ENCODE peak calls at places on chromosomes 13 and 19, in nine cellular contexts. X is CD4-positive, alpha-beta T cell; U is posterior cingulate gyrus; B is fibroblast of mammary gland; O is ascending aorta; R is stimulated activated CD8-positive, alpha-beta memory T cell treated with anti-CD3 and anti-CD28 coated beads, Interleukin-2, amount 100 ng/mL, for 48 hours; W is glutamatergic neuron; A is choroid plexus epithelial cell; Q is NCI-H524 treated with DMSO at 0.1 percent for 48 hours. V is an unnamed sample.

GRCh38 chr19:15529774-15530372 is 21.5 kb downstream of the CYP4F22 start:
- DNase-seq in X (no peak), U (no peak), B (peak), O (no peak), R (no peak), W (no peak), A (no peak), Q (no peak), V (peak)

GRCh38 chr19:35204799-35205732 is 23.5 kb downstream of the FAM187B start:
- DNase-seq in X (no peak), U (no peak), B (no peak), O (no peak), R (no peak), W (no peak), A (no peak), Q (no peak), V (no peak)

GRCh38 chr19:48368942-48369341 is 4.8 kb downstream of the SYNGR4 start:
- DNase-seq in X (no peak), U (no peak), B (no peak), O (no peak), R (no peak), W (peak), A (no peak), Q (peak), V (no peak)

GRCh38 chr19:607301-608154 is 17.8 kb downstream of the HCN2 start:
- DNase-seq in X (no peak), U (no peak), B (no peak), O (no peak), R (no peak), W (no peak), A (no peak), Q (no peak), V (no peak)

GRCh38 chr13:44401577-44401976 is 28.0 kb downstream of the SERP2 start:
- DNase-seq in X (no peak), U (no peak), B (no peak), O (peak), R (no peak), W (no peak), A (no peak), Q (no peak), V (no peak)

GRCh38 chr13:95411641-95412040 is 110.4 kb upstream of the ABCC4 start:
- DNase-seq in X (no peak), U (no peak), B (peak), O (no peak), R (no peak), W (no peak), A (no peak), Q (no peak), V (no peak)

GRCh38 chr13:65264066-65264465 is 1966.1 kb downstream of the PCDH9 start:
- DNase-seq in X (no peak), U (no peak), B (no peak), O (no peak), R (no peak), W (no peak), A (no peak), Q (no peak), V (no peak)

GRCh38 chr13:47117268-47117667 is 220.4 kb upstream of the HTR2A start:
- DNase-seq in X (no peak), U (no peak), B (peak), O (no peak), R (no peak), W (no peak), A (peak), Q (no peak), V (peak)

GRCh38 chr19:10887616-10888367 is 16.4 kb downstream of the CARM1 start:
- DNase-seq in X (no peak), U (no peak), B (no peak), O (no peak), R (no peak), W (no peak), A (no peak), Q (no peak), V (no peak)

GRCh38 chr13:113192902-113193301 is 15.6 kb downstream of the PCID2 start:
- DNase-seq in X (no peak), U (no peak), B (peak), O (no peak), R (no peak), W (no peak), A (peak), Q (no peak), V (peak)

GRCh38 chr13:112596220-112596619 is 8.3 kb upstream of the TUBGCP3 start:
- DNase-seq in X (no peak), U (no peak), B (no peak), O (no peak), R (no peak), W (no peak), A (peak), Q (no peak), V (no peak)

GRCh38 chr13:40026174-40026585 is 370.7 kb downstream of the COG6 start:
- DNase-seq in X (no peak), U (no peak), B (peak), O (no peak), R (peak), W (no peak), A (peak), Q (no peak), V (peak)

GRCh38 chr19:821976-822773 is 420 bp upstream of the PLPPR3 start:
- DNase-seq in X (no peak), U (no peak), B (no peak), O (no peak), R (no peak), W (peak), A (no peak), Q (no peak), V (no peak)

GRCh38 chr13:40116008-40116407 is 460.5 kb downstream of the COG6 start:
- DNase-seq in X (no peak), U (no peak), B (peak), O (peak), R (no peak), W (no peak), A (peak), Q (no peak), V (peak)

GRCh38 chr19:38734426-38735256 is 9.6 kb downstream of the CAPN12 start:
- DNase-seq in X (no peak), U (no peak), B (no peak), O (peak), R (no peak), W (peak), A (peak), Q (no peak), V (no peak)

GRCh38 chr19:50486823-50487515 is 10.3 kb upstream of the GARIN5A start:
- DNase-seq in X (peak), U (peak), B (peak), O (no peak), R (peak), W (peak), A (peak), Q (no peak), V (peak)

GRCh38 chr19:18589380-18590272 is 1.0 kb downstream of the REX1BD start:
- DNase-seq in X (peak), U (no peak), B (peak), O (peak), R (peak), W (peak), A (peak), Q (no peak), V (peak)

GRCh38 chr13:67267136-67267535 is 37.0 kb upstream of the PCDH9 start:
- DNase-seq in X (no peak), U (no peak), B (peak), O (no peak), R (no peak), W (no peak), A (peak), Q (no peak), V (peak)

GRCh38 chr19:12664406-12665280 is 1.9 kb downstream of the MAN2B1 start:
- DNase-seq in X (no peak), U (no peak), B (peak), O (no peak), R (no peak), W (no peak), A (no peak), Q (no peak), V (no peak)

GRCh38 chr19:6750062-6750461 is 10.6 kb downstream of the TRIP10 start:
- DNase-seq in X (no peak), U (no peak), B (peak), O (no peak), R (no peak), W (no peak), A (no peak), Q (no peak), V (peak)

GRCh38 chr13:41645313-41645712 is 188.0 kb downstream of the RGCC start:
- DNase-seq in X (no peak), U (no peak), B (peak), O (peak), R (no peak), W (no peak), A (peak), Q (no peak), V (peak)

GRCh38 chr19:40807147-40808020 is 8.4 kb downstream of the EGLN2 start:
- DNase-seq in X (no peak), U (no peak), B (no peak), O (no peak), R (no peak), W (no peak), A (peak), Q (no peak), V (no peak)

GRCh38 chr19:42421591-42422031 is 5.6 kb downstream of the LIPE start:
- DNase-seq in X (no peak), U (no peak), B (no peak), O (peak), R (no peak), W (no peak), A (no peak), Q (no peak), V (peak)

GRCh38 chr19:7109678-7110289 is 40.3 kb downstream of the ZNF557 start:
- DNase-seq in X (no peak), U (no peak), B (no peak), O (no peak), R (no peak), W (no peak), A (peak), Q (no peak), V (peak)

GRCh38 chr19:34224996-34225658 is 29.2 kb upstream of the GARRE1 start:
- DNase-seq in X (no peak), U (no peak), B (peak), O (no peak), R (no peak), W (no peak), A (peak), Q (no peak), V (no peak)

GRCh38 chr19:35002037-35002535 is 2.0 kb downstream of the GRAMD1A start:
- DNase-seq in X (no peak), U (no peak), B (no peak), O (no peak), R (no peak), W (no peak), A (no peak), Q (no peak), V (no peak)

GRCh38 chr13:42720858-42721219 is 60.5 kb upstream of the FAM216B start:
- DNase-seq in X (no peak), U (no peak), B (no peak), O (no peak), R (no peak), W (no peak), A (no peak), Q (no peak), V (no peak)

GRCh38 chr13:98910501-98910951 is 67.3 kb downstream of the DOCK9 start:
- DNase-seq in X (no peak), U (no peak), B (peak), O (no peak), R (no peak), W (no peak), A (peak), Q (no peak), V (peak)

GRCh38 chr19:45883586-45883880 is 2.4 kb downstream of the IRF2BP1 start:
- DNase-seq in X (no peak), U (no peak), B (no peak), O (no peak), R (no peak), W (no peak), A (no peak), Q (no peak), V (no peak)

GRCh38 chr19:17129377-17129776 is 53.8 kb downstream of the MYO9B start:
- DNase-seq in X (no peak), U (no peak), B (no peak), O (no peak), R (no peak), W (no peak), A (no peak), Q (no peak), V (no peak)

GRCh38 chr13:96052655-96053002 is 572 bp downstream of the UGGT2 start:
- DNase-seq in X (no peak), U (no peak), B (peak), O (no peak), R (no peak), W (no peak), A (peak), Q (peak), V (peak)

GRCh38 chr13:73421310-73421912 is 362.6 kb downstream of the KLF5 start:
- DNase-seq in X (no peak), U (no peak), B (peak), O (no peak), R (no peak), W (no peak), A (peak), Q (no peak), V (peak)

GRCh38 chr13:84239032-84239431 is 356.8 kb upstream of the SLITRK1 start:
- DNase-seq in X (no peak), U (no peak), B (no peak), O (no peak), R (no peak), W (no peak), A (no peak), Q (no peak), V (no peak)

GRCh38 chr19:2059422-2060201 is 8.6 kb upstream of the MKNK2 start:
- DNase-seq in X (no peak), U (no peak), B (peak), O (peak), R (no peak), W (peak), A (peak), Q (no peak), V (peak)

GRCh38 chr19:13117772-13118423 is at the start of gene NACC1:
- DNase-seq in X (peak), U (peak), B (peak), O (peak), R (peak), W (peak), A (peak), Q (peak), V (peak)

GRCh38 chr19:49436381-49437017 is 4.8 kb downstream of the SLC17A7 start:
- DNase-seq in X (peak), U (no peak), B (no peak), O (no peak), R (peak), W (peak), A (no peak), Q (no peak), V (no peak)